ENCODE peak calls at places on chromosomes 16 and 17, in nine cellular contexts. L, T, A, X, R, Y, J, E and U are unnamed samples.

GRCh38 chr17:82384051-82384729 is 12.6 kb downstream of the UTS2R start:
- DNase-seq in X (no peak), L (no peak), Y (no peak), R (no peak), E (no peak), A (no peak), T (no peak), J (no peak), U (no peak)

GRCh38 chr17:3916013-3916696 is at the start of gene P2RX1:
- DNase-seq in T (peak; percentile 48), A (no peak), X (peak; percentile 42), E (no peak), Y (peak; percentile 57), R (no peak), J (peak; percentile 60), L (peak; percentile 72), U (peak; percentile 72)

GRCh38 chr17:20156196-20157077 is 147.3 kb downstream of the SPECC1 start:
- DNase-seq in L (peak; percentile 22), T (no peak), E (peak; percentile 41), J (peak; percentile 49), X (peak; percentile 59), A (no peak), Y (no peak), R (peak; percentile 25), U (peak; percentile 72)

GRCh38 chr16:72961863-72962262 is 86.1 kb downstream of the ZFHX3 start:
- DNase-seq in Y (no peak), J (no peak), R (no peak), T (no peak), E (no peak), X (no peak), L (no peak), A (no peak), U (no peak)

GRCh38 chr16:10881479-10882030 is 4.6 kb downstream of the CIITA start:
- DNase-seq in J (no peak), L (no peak), Y (no peak), T (no peak), X (no peak), E (no peak), A (no peak), R (no peak), U (no peak)

GRCh38 chr16:31458073-31458834 is 1.0 kb upstream of the ARMC5 start:
- DNase-seq in X (peak; percentile 65), R (peak; percentile 45), L (peak; percentile 68), A (no peak), E (peak; percentile 59), J (peak; percentile 57), T (no peak), Y (peak; percentile 60), U (peak; percentile 79)

GRCh38 chr17:59762022-59762825 is 54.8 kb downstream of the VMP1 start:
- DNase-seq in X (peak; percentile 57), L (no peak), J (no peak), E (no peak), A (no peak), T (no peak), Y (no peak), R (peak; percentile 89), U (no peak)

GRCh38 chr16:56202036-56202435 is 10.7 kb downstream of the GNAO1 start:
- DNase-seq in L (no peak), R (no peak), T (no peak), J (peak; percentile 36), E (no peak), Y (no peak), A (no peak), X (no peak), U (no peak)

GRCh38 chr16:65343556-65343955 is 221.7 kb upstream of the CDH11 start:
- DNase-seq in T (no peak), E (no peak), L (no peak), J (no peak), A (no peak), R (no peak), Y (no peak), X (no peak), U (no peak)

GRCh38 chr17:19533718-19534561 is at the start of gene SLC47A1:
- DNase-seq in J (no peak), T (peak; percentile 63), X (no peak), A (no peak), Y (peak; percentile 72), L (no peak), E (peak; percentile 63), R (no peak), U (no peak)

GRCh38 chr17:59432657-59433056 is 101.2 kb downstream of the YPEL2 start:
- DNase-seq in T (no peak), L (no peak), R (no peak), A (no peak), Y (no peak), E (no peak), X (no peak), J (no peak), U (no peak)

GRCh38 chr17:29368926-29369325 is 21.2 kb upstream of the TAOK1 start:
- DNase-seq in A (no peak), X (no peak), R (peak; percentile 40), E (no peak), L (no peak), T (peak; percentile 68), J (no peak), Y (no peak), U (no peak)

GRCh38 chr17:31200287-31200686 is 96.8 kb downstream of the OMG start:
- DNase-seq in A (no peak), R (peak; percentile 7), T (no peak), Y (no peak), J (no peak), E (no peak), L (no peak), X (no peak), U (no peak)

GRCh38 chr16:88346680-88347505 is 35.9 kb upstream of the ZNF469 start:
- DNase-seq in A (no peak), Y (no peak), R (no peak), J (no peak), X (no peak), L (no peak), E (no peak), T (peak; percentile 4), U (no peak)

DNA sequence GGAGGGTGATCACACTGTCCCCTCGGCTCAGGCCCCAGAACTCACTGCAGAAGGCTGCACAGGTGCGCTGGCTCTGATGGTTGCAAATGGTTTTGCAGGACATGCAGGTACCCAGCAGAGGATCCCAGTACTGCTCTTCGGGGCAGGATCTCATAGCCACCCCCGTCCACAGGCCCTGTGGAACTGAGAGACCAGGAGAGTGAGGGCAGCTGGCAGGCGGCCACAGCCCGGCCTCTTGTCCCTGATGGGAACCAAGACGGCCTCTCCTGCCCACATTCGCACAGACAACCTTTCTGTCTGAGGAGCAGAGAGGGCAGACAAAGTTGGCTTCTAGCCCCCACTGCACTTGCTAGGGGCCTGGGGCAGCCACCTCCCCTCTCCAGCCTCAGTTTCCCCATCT is 19.5 kb downstream of the TNFRSF13B start:
- DNase-seq in L (no peak), Y (no peak), R (no peak), X (no peak), J (no peak), T (no peak), A (no peak), E (no peak), U (no peak)
- TF ChIP-seq POLR2A in L (no peak), Y (no peak), R (no peak), X (no peak), J (no peak), T (no peak), A (no peak), E (no peak), U (no peak)

DNA sequence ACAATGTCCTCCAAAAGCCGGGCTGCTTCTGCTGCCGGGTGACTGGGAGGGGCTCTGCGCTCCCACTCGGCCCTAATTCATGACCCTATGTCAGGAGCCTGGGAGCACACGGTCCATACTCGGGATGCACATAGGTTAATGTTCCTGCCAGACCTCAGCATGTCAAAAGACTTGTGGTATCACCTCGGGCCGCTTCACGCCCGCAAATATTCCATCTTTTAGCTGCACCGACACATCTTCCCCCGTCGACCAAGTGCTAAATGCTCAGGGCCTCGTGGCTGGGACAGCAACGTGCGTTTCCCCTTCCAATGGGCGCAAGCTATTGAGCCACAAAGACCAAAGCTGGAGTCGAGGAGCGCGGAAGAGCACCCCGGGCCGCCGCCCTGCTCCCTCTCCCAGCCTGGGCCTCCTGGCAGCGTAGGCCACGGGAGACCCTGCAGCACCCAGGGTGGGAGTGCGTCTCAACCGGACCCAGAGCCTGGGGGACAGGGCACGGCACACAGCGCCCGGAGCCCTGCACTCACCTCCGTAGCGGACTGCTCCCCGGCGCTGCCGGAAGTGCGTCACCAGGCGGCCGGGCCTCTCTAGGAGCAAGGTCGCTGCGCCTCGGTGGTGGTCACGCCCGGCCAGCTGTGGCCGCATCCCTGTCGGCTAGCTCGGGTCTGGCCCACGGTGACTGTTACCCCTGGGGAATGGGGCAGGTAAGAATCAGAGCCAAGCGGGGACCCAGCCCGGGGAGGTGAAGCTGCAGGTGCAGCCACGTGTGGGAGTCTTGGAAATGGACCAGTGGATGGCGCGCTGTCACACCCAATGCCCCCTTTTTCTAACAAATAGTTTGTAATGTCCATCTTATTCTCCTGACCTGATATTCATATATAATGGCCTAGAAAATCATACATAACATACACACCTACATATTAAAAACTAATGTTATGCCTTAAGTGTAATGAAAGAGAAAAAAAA is at the start of gene ZNF23:
- DNase-seq in A (peak; percentile 72), T (peak; percentile 88), R (peak; percentile 74), X (peak; percentile 85), Y (peak; percentile 92), E (peak; percentile 91), J (peak; percentile 88), L (peak; percentile 86), U (peak; percentile 92)
- TF ChIP-seq POLR2A in A (peak; percentile 72), T (peak; percentile 75), R (peak; percentile 86), X (peak; percentile 80), Y (peak; percentile 86), E (peak; percentile 93), J (peak; percentile 43), L (peak; percentile 52), U (peak; percentile 95)

GRCh38 chr17:76932402-76933333 is 64.5 kb downstream of the MGAT5B start:
- DNase-seq in Y (no peak), T (no peak), A (no peak), J (no peak), X (no peak), L (no peak), R (no peak), E (no peak), U (no peak)
- TF ChIP-seq POLR2A in Y (no peak), T (no peak), A (no peak), J (no peak), X (no peak), L (no peak), R (no peak), E (no peak), U (no peak)

GRCh38 chr17:35050170-35050569 is 13.3 kb downstream of the RFFL start:
- DNase-seq in T (no peak), A (no peak), E (no peak), X (no peak), Y (no peak), L (no peak), R (no peak), J (no peak), U (no peak)

GRCh38 chr17:35044181-35044580 is 19.3 kb downstream of the RFFL start:
- DNase-seq in A (no peak), R (no peak), Y (no peak), L (no peak), T (no peak), X (no peak), E (no peak), J (no peak), U (no peak)

GRCh38 chr17:35048685-35049379 is 14.7 kb downstream of the RFFL start:
- DNase-seq in E (no peak), X (no peak), R (no peak), A (no peak), L (no peak), Y (no peak), J (no peak), T (no peak), U (no peak)

GRCh38 chr17:35046245-35046644 is 17.3 kb downstream of the RFFL start:
- DNase-seq in Y (no peak), T (no peak), X (no peak), R (no peak), E (no peak), J (no peak), A (no peak), L (no peak), U (no peak)

GRCh38 chr17:35046740-35047283 is 16.7 kb downstream of the RFFL start:
- DNase-seq in Y (no peak), E (peak; percentile 53), T (no peak), J (no peak), A (no peak), X (peak; percentile 16), L (peak; percentile 33), R (peak; percentile 47), U (no peak)
- TF ChIP-seq POLR2A in Y (no peak), E (peak; percentile 85), T (no peak), J (no peak), A (no peak), X (no peak), L (no peak), R (no peak), U (no peak)